ENCODE peak calls at places on chromosomes 11 and 22, in ten cellular contexts. T, Z, J, B, N, E, G, U, L and W are unnamed samples.

GRCh38 chr11:3609416-3610265 is 32.2 kb downstream of the ART5 start:
- DNase-seq in T (peak; percentile 37), Z (no peak), J (no peak), B (peak; percentile 51), N (peak; percentile 43), E (no peak), G (peak; percentile 13), U (no peak), L (no peak), W (peak; percentile 54)

GRCh38 chr11:78109011-78109685 is 29.5 kb upstream of the NDUFC2 start:
- DNase-seq in T (no peak), Z (no peak), J (no peak), B (no peak), N (no peak), E (no peak), G (no peak), U (no peak), L (no peak), W (no peak)

GRCh38 chr22:45977003-45977395 is at the start of gene WNT7B:
- DNase-seq in T (no peak), Z (no peak), J (no peak), B (no peak), N (no peak), E (no peak), G (no peak), U (no peak), L (no peak), W (peak; percentile 50)

GRCh38 chr11:42315267-42315666 is 855.8 kb upstream of the LRRC4C start:
- DNase-seq in T (no peak), Z (no peak), J (no peak), B (no peak), N (no peak), E (no peak), G (no peak), U (no peak), L (no peak), W (peak; percentile 33)

GRCh38 chr22:37090920-37091688 is 18.4 kb downstream of the TMPRSS6 start:
- DNase-seq in T (no peak), Z (no peak), J (no peak), B (peak; percentile 23), N (no peak), E (no peak), G (no peak), U (no peak), L (no peak), W (no peak)

GRCh38 chr22:42432020-42432596 is at the start of gene NFAM1:
- DNase-seq in T (no peak), Z (no peak), J (no peak), B (no peak), N (peak; percentile 31), E (no peak), G (no peak), U (no peak), L (peak; percentile 34), W (no peak)

GRCh38 chr11:120801801-120802689 is 221.9 kb upstream of the TBCEL start:
- DNase-seq in T (peak; percentile 50), Z (peak; percentile 63), J (no peak), B (peak; percentile 68), N (peak; percentile 65), E (no peak), G (peak; percentile 28), U (peak; percentile 50), L (peak; percentile 42), W (peak; percentile 81)

GRCh38 chr22:49724893-49725489 is 102.7 kb downstream of the BRD1 start:
- DNase-seq in T (peak; percentile 20), Z (peak; percentile 50), J (no peak), B (peak; percentile 67), N (peak; percentile 53), E (no peak), G (peak; percentile 15), U (no peak), L (peak; percentile 30), W (peak; percentile 56)

GRCh38 chr22:26601726-26602125 is 11.8 kb upstream of the TPST2 start:
- DNase-seq in T (no peak), Z (no peak), J (no peak), B (no peak), N (no peak), E (no peak), G (no peak), U (no peak), L (no peak), W (no peak)
- H3K4me1 ChIP-seq in T (no peaks in the 10 kb centered on the region), Z (no peaks in the 10 kb centered on the region), J (no peaks in the 10 kb centered on the region), B (no peaks in the 10 kb centered on the region), N (no peaks in the 10 kb centered on the region), E (no peaks in the 10 kb centered on the region), G (no peaks in the 10 kb centered on the region), U (no peaks in the 10 kb centered on the region), L (no peaks in the 10 kb centered on the region), W (no peaks in the 10 kb centered on the region)

DNA sequence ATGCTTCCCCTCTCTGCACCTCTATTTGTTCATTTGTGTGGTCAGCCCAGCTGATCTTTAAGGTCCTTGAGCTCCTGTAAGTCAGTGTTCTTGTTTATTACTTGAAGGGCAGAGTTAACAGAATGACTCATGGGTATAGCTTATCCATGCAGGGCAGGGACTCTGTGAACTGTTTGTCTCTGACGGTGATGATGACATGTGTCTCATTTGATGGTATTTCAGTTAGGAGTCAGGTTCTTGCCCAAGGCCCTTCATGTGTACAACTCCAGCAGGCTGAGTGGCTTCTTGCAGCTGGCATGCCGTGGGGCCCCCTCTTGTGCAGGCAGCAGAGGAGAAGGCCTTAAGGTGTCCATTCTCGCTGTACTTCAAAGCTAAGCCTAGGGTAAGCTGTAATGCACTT is 165.1 kb downstream of the DBX1 start:
- DNase-seq in T (peak; percentile 97), Z (no peak), J (no peak), B (peak; percentile 89), N (no peak), E (no peak), G (peak; percentile 88), U (no peak), L (no peak), W (peak; percentile 61)
- H3K27ac ChIP-seq in T (peak overlapping the region; percentile 1), Z (peak overlapping the region; percentile 29), J (no peak overlapping the region), B (peak overlapping the region; percentile 54), N (no peak overlapping the region), E (no peak overlapping the region), G (peak overlapping the region; percentile 13), U (no peak overlapping the region), L (no peak overlapping the region), W (peak overlapping the region; percentile 50)

GRCh38 chr22:29269731-29270474 is 1.8 kb downstream of the EWSR1 start:
- DNase-seq in T (peak; percentile 12), Z (no peak), J (no peak), B (peak; percentile 38), N (peak; percentile 30), E (no peak), G (peak; percentile 39), U (no peak), L (peak; percentile 41), W (peak; percentile 21)

GRCh38 chr22:29269230-29269604 is 1.1 kb downstream of the EWSR1 start:
- DNase-seq in T (no peak), Z (no peak), J (no peak), B (peak; percentile 46), N (peak; percentile 30), E (no peak), G (no peak), U (no peak), L (peak; percentile 12), W (peak; percentile 13)

GRCh38 chr22:29267858-29268510 is at the start of the genes EWSR1 and RHBDD3:
- DNase-seq in T (peak; percentile 97), Z (peak; percentile 96), J (peak; percentile 88), B (peak; percentile 99), N (peak; percentile 97), E (peak; percentile 74), G (peak; percentile 91), U (peak; percentile 89), L (peak; percentile 89), W (peak; percentile 96)

GRCh38 chr22:29267462-29267857 is 321 bp downstream of the RHBDD3 start:
- DNase-seq in T (no peak), Z (no peak), J (no peak), B (no peak), N (peak; percentile 33), E (no peak), G (no peak), U (no peak), L (no peak), W (peak; percentile 6)

DNA sequence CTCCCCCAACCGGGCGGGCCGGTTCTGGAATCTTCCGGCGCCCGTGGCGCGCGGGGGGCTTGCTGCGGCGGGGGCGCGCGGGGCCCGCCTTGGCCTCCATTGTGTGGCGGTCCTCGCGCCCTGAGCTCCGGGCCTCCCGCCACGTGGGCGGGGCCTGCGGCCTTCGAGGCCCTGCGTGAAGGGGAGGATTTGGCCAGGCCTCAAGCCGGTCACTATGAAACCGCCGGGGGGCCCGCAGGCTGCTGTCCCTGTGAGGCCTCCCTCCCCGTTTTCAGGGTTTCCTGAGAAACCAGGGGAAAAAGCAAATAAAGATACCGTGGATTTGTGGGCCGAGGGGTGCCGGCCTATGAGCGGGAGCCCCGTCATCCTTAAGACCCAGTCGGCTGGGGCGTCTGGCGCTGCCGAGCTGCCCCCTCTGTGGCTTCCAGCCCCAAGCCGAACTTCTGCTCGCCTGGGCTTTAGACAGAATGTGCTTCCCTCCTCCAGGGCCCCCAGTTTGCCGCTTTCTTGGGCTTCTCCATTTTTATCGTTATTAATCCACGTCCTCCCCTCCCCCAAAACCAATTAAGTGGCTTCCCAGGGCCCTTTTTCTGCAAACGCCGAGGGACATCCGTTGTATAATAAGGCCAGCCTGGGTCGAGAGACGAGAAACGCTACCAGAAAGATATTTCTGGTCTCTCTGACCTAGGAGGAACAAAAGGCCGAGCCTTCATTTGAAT is 602 bp downstream of the EWSR1 start:
- DNase-seq in T (peak; percentile 67), Z (peak; percentile 71), J (no peak), B (peak; percentile 86), N (no peak), E (no peak), G (peak; percentile 41), U (no peak), L (peak; percentile 22), W (peak; percentile 55)
- H3K4me1 ChIP-seq in T (peaks cover 17% of the 10 kb centered on the region), Z (peaks cover 57% of the 10 kb centered on the region), J (peaks cover 47% of the 10 kb centered on the region), B (peaks cover 35% of the 10 kb centered on the region), N (peaks cover 28% of the 10 kb centered on the region), E (peaks cover 40% of the 10 kb centered on the region), G (peaks cover 56% of the 10 kb centered on the region), U (no peaks in the 10 kb centered on the region), L (peaks cover 8% of the 10 kb centered on the region), W (peaks cover 25% of the 10 kb centered on the region)

GRCh38 chr11:73784734-73785133 is 2.9 kb upstream of the MRPL48 start:
- DNase-seq in T (no peak), Z (no peak), J (no peak), B (no peak), N (no peak), E (no peak), G (no peak), U (no peak), L (no peak), W (no peak)

GRCh38 chr11:73787051-73787642 is 527 bp upstream of the MRPL48 start:
- DNase-seq in T (no peak), Z (no peak), J (no peak), B (peak; percentile 19), N (no peak), E (no peak), G (no peak), U (no peak), L (no peak), W (no peak)

GRCh38 chr11:73783483-73784020 is 4.1 kb upstream of the MRPL48 start:
- DNase-seq in T (no peak), Z (no peak), J (no peak), B (no peak), N (no peak), E (no peak), G (peak; percentile 50), U (no peak), L (no peak), W (no peak)

GRCh38 chr11:73781303-73781702 is 6.4 kb upstream of the MRPL48 start:
- DNase-seq in T (no peak), Z (no peak), J (no peak), B (no peak), N (no peak), E (no peak), G (no peak), U (no peak), L (no peak), W (no peak)

DNA sequence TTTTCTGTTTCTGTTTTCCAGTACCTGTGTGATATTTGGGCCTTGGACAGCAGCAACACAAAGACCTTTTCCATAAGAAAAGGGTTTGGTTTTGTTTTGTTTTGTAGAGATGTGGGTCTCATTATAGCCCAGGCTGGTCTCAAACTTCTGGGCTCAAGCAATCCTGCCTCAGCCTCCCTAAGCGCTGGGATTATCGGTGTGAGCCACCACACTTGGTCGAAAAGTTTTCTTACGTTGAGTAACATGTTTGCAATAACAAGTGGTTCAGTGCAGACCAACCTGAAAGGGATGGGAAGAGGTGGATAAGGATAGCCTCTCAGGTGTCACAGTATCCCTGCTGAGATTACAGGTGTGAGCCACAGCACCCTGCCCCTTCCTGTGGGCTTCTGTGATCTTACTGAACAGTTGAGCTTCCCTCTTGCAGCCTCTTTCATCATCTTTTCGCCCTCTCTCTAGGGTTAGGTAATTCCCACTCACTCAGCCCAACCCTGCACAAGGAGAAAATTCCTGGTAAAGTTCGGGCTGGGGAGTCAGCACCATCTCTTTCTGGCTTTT is 3.5 kb upstream of the MRPL48 start:
- DNase-seq in T (peak; percentile 38), Z (no peak), J (no peak), B (peak; percentile 12), N (no peak), E (no peak), G (peak; percentile 78), U (no peak), L (no peak), W (peak; percentile 25)
- H3K27ac ChIP-seq in T (no peak overlapping the region), Z (peak overlapping the region; percentile 71), J (no peak overlapping the region), B (no peak overlapping the region), N (no peak overlapping the region), E (no peak overlapping the region), G (peak overlapping the region; percentile 82), U (no peak overlapping the region), L (no peak overlapping the region), W (no peak overlapping the region)